ENCODE peak calls at places on chromosomes 6 and 20, in five cellular contexts. B is H9, S is IMR-90, E is neuronal stem cell, C is H1. P is an unnamed sample.

GRCh38 chr20:25191689-25192088 is 3.8 kb upstream of the ENTPD6 start:
- DNase-seq in C (no peak), E (no peak), B (no peak), S (no peak), P (no peak)

GRCh38 chr6:150667977-150668716 is 68.5 kb downstream of the PLEKHG1 start:
- DNase-seq in B (no peak), C (no peak), E (peak; percentile 80), S (peak; percentile 58), P (peak; percentile 69)

GRCh38 chr6:6699741-6700367 is 111.3 kb downstream of the LY86 start:
- DNase-seq in B (peak; percentile 52), C (no peak), E (no peak), S (peak; percentile 91), P (peak; percentile 87)

GRCh38 chr20:61280217-61280980 is 28.3 kb downstream of the CDH4 start:
- DNase-seq in B (no peak), E (no peak), S (no peak), C (no peak), P (no peak)

GRCh38 chr20:52590100-52590499 is 382.1 kb upstream of the TSHZ2 start:
- DNase-seq in C (no peak), B (no peak), E (no peak), S (no peak), P (no peak)

GRCh38 chr6:73503027-73503772 is 17.6 kb downstream of the EEF1A1 start:
- DNase-seq in S (no peak), B (no peak), E (no peak), C (no peak), P (no peak)

GRCh38 chr20:24838551-24839530 is 110.2 kb upstream of the CST7 start:
- DNase-seq in C (no peak), S (peak; percentile 12), B (no peak), E (no peak), P (no peak)

GRCh38 chr6:28068067-28068466 is 12.3 kb upstream of the ZNF165 start:
- DNase-seq in C (no peak), E (no peak), B (no peak), S (no peak), P (no peak)

GRCh38 chr6:149129401-149130077 is 188.0 kb upstream of the TAB2 start:
- DNase-seq in B (no peak), S (peak; percentile 65), C (no peak), E (no peak), P (peak; percentile 53)

GRCh38 chr20:12153616-12154015 is 235.9 kb downstream of the BTBD3 start:
- DNase-seq in E (no peak), B (no peak), S (peak; percentile 56), C (no peak), P (peak; percentile 12)

GRCh38 chr20:19785173-19785799 is 27.2 kb downstream of the RIN2 start:
- DNase-seq in C (no peak), E (no peak), S (peak; percentile 68), B (no peak), P (peak; percentile 64)

GRCh38 chr6:97563529-97563928 is 280.5 kb upstream of the MMS22L start:
- DNase-seq in C (no peak), S (no peak), E (no peak), B (peak; percentile 28), P (no peak)

GRCh38 chr6:66189915-66190314 is 482.9 kb upstream of the EYS start:
- DNase-seq in S (no peak), C (no peak), B (no peak), E (no peak), P (no peak)

GRCh38 chr6:109381007-109381746 is 1.1 kb downstream of the CD164 start:
- DNase-seq in S (peak; percentile 20), C (no peak), E (no peak), B (no peak), P (peak; percentile 50)

GRCh38 chr20:38209054-38209675 is 44.1 kb upstream of the TGM2 start:
- DNase-seq in C (no peak), E (no peak), B (no peak), S (no peak), P (peak; percentile 30)

GRCh38 chr20:6707231-6707870 is 60.1 kb upstream of the BMP2 start:
- DNase-seq in C (no peak), S (no peak), E (no peak), B (no peak), P (peak; percentile 46)
- H2AFZ ChIP-seq in C (no peak overlapping the region), S (no peak overlapping the region), E (no peak overlapping the region), B (no peak overlapping the region), P (no peak overlapping the region)

DNA sequence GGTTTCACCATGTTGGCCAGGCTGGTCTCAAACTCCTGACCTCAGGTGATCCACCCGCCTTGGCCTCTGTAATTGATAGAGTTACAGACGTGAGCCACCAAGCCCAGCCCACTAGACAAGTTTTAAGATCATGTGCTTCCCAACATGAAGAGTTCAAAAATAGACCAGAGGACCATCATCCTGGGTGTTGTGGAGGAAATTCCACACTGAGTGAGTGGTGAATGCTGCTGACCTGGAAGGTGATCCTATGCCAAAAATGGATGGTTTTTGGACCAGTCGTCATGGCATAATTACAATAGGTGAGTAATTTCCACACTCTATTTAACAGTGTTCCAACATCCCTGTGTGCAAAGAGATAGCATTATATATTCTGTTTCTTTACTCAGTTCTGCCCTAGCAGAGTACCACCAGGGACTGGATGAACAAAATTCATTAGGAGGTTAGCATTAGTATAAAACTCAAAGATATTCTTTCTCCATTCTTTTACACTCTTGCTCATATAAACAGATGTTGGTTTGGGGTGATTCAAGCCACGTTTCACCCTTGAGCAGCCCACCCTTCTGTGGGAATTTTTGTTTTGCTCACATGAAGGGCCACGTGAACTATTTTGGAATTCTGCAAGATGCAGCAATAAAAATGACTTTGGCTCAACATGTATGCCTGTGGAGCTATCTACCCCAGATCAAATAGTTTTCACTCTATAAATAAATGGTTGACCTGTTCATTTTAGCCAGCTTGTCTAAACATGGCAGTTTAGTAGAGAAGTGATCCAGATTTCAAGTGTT is 206.2 kb upstream of the TCF21 start:
- DNase-seq in B (no peak), S (peak; percentile 37), E (no peak), C (no peak), P (no peak)
- H3K23ac ChIP-seq in B (no peak overlapping the region), S (no peak overlapping the region), E (no peak overlapping the region), C (no peak overlapping the region), P (no peak overlapping the region)

GRCh38 chr6:49653438-49653837 is 16.8 kb upstream of the RHAG start:
- DNase-seq in B (no peak), S (no peak), E (no peak), C (no peak), P (no peak)
- H2AFZ ChIP-seq in B (no peak overlapping the region), S (no peak overlapping the region), E (no peak overlapping the region), C (no peak overlapping the region), P (no peak overlapping the region)

GRCh38 chr6:36127462-36128016 is 2.8 kb upstream of the MAPK13 start:
- DNase-seq in C (no peak), B (no peak), S (peak; percentile 91), E (no peak), P (peak; percentile 96)

GRCh38 chr6:36126121-36126520 is 4.2 kb upstream of the MAPK13 start:
- DNase-seq in E (no peak), S (no peak), B (no peak), C (no peak), P (no peak)

GRCh38 chr6:36125575-36125974 is 4.7 kb upstream of the MAPK13 start:
- DNase-seq in S (no peak), B (no peak), E (no peak), C (no peak), P (no peak)

GRCh38 chr6:36128073-36128472 is 2.2 kb upstream of the MAPK13 start:
- DNase-seq in E (no peak), S (no peak), C (no peak), B (no peak), P (peak; percentile 29)

GRCh38 chr6:36126553-36127458 is 3.5 kb upstream of the MAPK13 start:
- DNase-seq in S (peak; percentile 69), B (no peak), E (no peak), C (no peak), P (peak; percentile 82)
- H3K23ac ChIP-seq in S (peak overlapping the region; percentile 86), B (no peak overlapping the region), E (no peak overlapping the region), C (no peak overlapping the region), P (no peak overlapping the region)

DNA sequence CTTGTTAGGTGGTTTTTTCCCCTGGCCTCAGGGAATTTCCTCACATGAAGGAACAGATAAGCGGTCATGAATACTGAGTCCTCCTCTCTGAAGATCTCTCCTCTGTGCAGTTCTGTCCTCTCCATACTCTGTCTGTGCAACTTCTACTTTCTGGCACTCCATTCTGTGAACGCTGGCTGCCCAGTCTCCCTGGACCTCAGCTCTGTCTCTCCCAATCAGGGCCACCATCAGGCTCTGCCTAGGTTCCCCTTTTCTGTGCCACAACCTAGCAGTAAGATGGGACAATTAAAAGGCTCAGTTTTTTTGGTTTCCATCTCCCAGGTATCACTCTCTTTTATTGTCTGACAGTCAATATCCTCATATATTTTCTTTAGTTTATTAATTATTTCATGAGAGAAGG is 4.8 kb upstream of the ADGB start:
- DNase-seq in C (no peak), S (no peak), B (no peak), E (no peak), P (no peak)
- H2AFZ ChIP-seq in C (peak overlapping the region; percentile 24), S (no peak overlapping the region), B (no peak overlapping the region), E (no peak overlapping the region), P (no peak overlapping the region)

DNA sequence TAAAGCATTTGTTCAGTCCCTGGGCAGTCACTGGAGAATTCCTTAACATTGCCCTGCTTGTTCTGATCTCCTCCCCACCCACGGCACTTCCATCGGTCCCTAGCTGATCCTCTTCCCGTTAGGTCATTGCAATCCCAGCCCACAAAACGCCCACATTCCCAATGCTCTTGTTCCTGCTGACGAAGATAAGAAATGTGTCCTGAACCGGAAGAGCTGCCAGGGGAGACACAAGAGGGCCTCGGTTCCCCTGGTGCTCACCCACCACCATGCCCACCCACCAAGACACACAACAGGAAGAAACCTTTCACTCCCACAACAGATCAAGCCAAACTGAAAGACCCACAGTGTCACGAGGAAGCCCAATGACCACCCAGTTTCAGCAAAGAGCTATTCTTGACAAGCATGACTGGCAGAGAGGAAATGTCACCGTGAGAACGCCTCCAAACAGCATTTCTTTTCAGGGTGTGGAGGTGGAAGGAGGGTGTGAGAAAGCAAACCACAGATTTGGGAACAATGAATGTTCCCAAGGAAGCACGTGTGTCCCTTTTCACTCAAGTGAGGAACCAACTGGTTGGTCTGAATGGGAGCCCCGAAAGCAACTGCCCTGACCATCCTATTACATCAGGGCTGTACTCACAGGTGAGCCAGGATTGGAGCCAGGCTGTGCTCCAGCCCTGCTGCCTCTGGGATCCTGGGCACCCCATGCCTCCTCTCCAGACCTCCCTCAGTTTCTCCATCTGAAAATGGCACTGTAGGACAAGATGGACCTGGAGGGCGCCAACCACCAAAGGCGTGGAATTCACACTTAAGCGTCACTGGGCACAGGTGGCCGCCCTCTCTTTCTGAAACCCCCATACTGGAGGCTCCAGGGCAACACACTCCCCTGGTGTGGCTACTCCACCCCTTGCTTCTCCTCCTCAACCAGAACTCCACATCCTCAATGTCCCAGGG is 97.5 kb downstream of the ZMYND8 start:
- DNase-seq in B (no peak), C (no peak), S (peak; percentile 63), E (no peak), P (no peak)
- H3K23ac ChIP-seq in B (no peak overlapping the region), C (no peak overlapping the region), S (peak overlapping the region; percentile 83), E (no peak overlapping the region), P (no peak overlapping the region)

DNA sequence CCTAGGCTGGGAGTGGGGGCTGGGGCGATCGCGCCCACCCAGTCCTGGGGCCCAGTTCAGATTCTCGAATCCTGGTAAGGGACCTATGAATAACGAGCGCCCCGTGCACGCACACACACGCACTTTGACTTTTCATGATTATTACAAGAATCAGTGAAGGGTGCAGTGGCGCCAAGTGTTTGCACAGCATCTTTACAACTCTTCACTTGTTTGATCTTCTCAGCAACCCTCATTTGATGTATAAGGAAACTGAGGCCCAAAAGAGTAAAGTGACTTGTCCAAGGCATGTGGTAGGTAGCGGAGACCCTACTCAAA is 863 bp upstream of the LRFN2 start:
- DNase-seq in S (no peak), E (no peak), C (no peak), B (no peak), P (no peak)
- H2AFZ ChIP-seq in S (peak overlapping the region; percentile 79), E (peak overlapping the region; percentile 96), C (no peak overlapping the region), B (no peak overlapping the region), P (no peak overlapping the region)